ENCODE peak calls at places on chromosomes 4 and X, in five cellular contexts. One of them, this sample, is unnamed.

GRCh38 chr4:158858410-158859189 is 89.8 kb downstream of the FNIP2 start:
- DNase-seq in substantia nigra: no peak
- DNase-seq in PC-3: peak
- DNase-seq in fibroblast of lung: peak
- DNase-seq in psoas muscle: no peak
- DNase-seq in this sample: no peak

GRCh38 chr4:122968227-122968812 is 45.9 kb upstream of the NUDT6 start:
- DNase-seq in substantia nigra: no peak
- DNase-seq in PC-3: peak
- DNase-seq in fibroblast of lung: no peak
- DNase-seq in psoas muscle: no peak
- DNase-seq in this sample: no peak

GRCh38 chr4:76198411-76199237 is 15.0 kb downstream of the SCARB2 start:
- DNase-seq in substantia nigra: peak
- DNase-seq in PC-3: peak
- DNase-seq in fibroblast of lung: peak
- DNase-seq in psoas muscle: no peak
- DNase-seq in this sample: no peak

GRCh38 chrX:129762448-129762847 is 17.3 kb upstream of the SASH3 start:
- DNase-seq in substantia nigra: no peak
- DNase-seq in PC-3: no peak
- DNase-seq in fibroblast of lung: no peak
- DNase-seq in psoas muscle: no peak
- DNase-seq in this sample: no peak

GRCh38 chr4:89216866-89217265 is 90.7 kb downstream of the GPRIN3 start:
- DNase-seq in substantia nigra: no peak
- DNase-seq in PC-3: no peak
- DNase-seq in fibroblast of lung: no peak
- DNase-seq in psoas muscle: no peak
- DNase-seq in this sample: no peak

GRCh38 chrX:413322-414201 is 26.9 kb upstream of the PPP2R3B start:
- DNase-seq in substantia nigra: no peak
- DNase-seq in PC-3: no peak
- DNase-seq in fibroblast of lung: no peak
- DNase-seq in psoas muscle: peak
- DNase-seq in this sample: peak

GRCh38 chrX:97639526-97639925 is 755.8 kb downstream of the RPA4 start:
- DNase-seq in substantia nigra: no peak
- DNase-seq in PC-3: no peak
- DNase-seq in fibroblast of lung: no peak
- DNase-seq in psoas muscle: no peak
- DNase-seq in this sample: no peak

GRCh38 chrX:70219938-70220764 is 14.3 kb upstream of the AWAT1 start:
- DNase-seq in substantia nigra: no peak
- DNase-seq in PC-3: peak
- DNase-seq in fibroblast of lung: peak
- DNase-seq in psoas muscle: no peak
- DNase-seq in this sample: no peak

GRCh38 chr4:185143596-185143969 is 517 bp downstream of the SLC25A4 start:
- DNase-seq in substantia nigra: no peak
- DNase-seq in PC-3: peak
- DNase-seq in fibroblast of lung: peak
- DNase-seq in psoas muscle: peak
- DNase-seq in this sample: peak

GRCh38 chr4:20255251-20255586 is 3.5 kb downstream of the SLIT2 start:
- DNase-seq in substantia nigra: no peak
- DNase-seq in PC-3: no peak
- DNase-seq in fibroblast of lung: no peak
- DNase-seq in psoas muscle: no peak
- DNase-seq in this sample: no peak

GRCh38 chr4:26067035-26067434 is 153.0 kb downstream of the SMIM20 start:
- DNase-seq in substantia nigra: no peak
- DNase-seq in PC-3: peak
- DNase-seq in fibroblast of lung: no peak
- DNase-seq in psoas muscle: no peak
- DNase-seq in this sample: no peak

GRCh38 chr4:112282860-112283667 is 2.6 kb downstream of the TIFA start:
- DNase-seq in substantia nigra: no peak
- DNase-seq in PC-3: no peak
- DNase-seq in fibroblast of lung: no peak
- DNase-seq in psoas muscle: no peak
- DNase-seq in this sample: no peak

GRCh38 chr4:77817304-77818076 is 1.7 kb downstream of the CNOT6L start:
- DNase-seq in substantia nigra: no peak
- DNase-seq in PC-3: no peak
- DNase-seq in fibroblast of lung: no peak
- DNase-seq in psoas muscle: no peak
- DNase-seq in this sample: no peak

GRCh38 chr4:87093443-87094123 is 126.8 kb downstream of the KLHL8 start:
- DNase-seq in substantia nigra: no peak
- DNase-seq in PC-3: peak
- DNase-seq in fibroblast of lung: peak
- DNase-seq in psoas muscle: no peak
- DNase-seq in this sample: no peak

GRCh38 chr4:145934434-145935047 is 4.1 kb downstream of the ZNF827 start:
- DNase-seq in substantia nigra: no peak
- DNase-seq in PC-3: no peak
- DNase-seq in fibroblast of lung: no peak
- DNase-seq in psoas muscle: no peak
- DNase-seq in this sample: no peak

GRCh38 chr4:176841730-176842129 is 49.0 kb upstream of the VEGFC start:
- DNase-seq in substantia nigra: no peak
- DNase-seq in PC-3: peak
- DNase-seq in fibroblast of lung: peak
- DNase-seq in psoas muscle: no peak
- DNase-seq in this sample: no peak

GRCh38 chr4:165514739-165515138 is 135.9 kb downstream of the CPE start:
- DNase-seq in substantia nigra: no peak
- DNase-seq in PC-3: no peak
- DNase-seq in fibroblast of lung: no peak
- DNase-seq in psoas muscle: no peak
- DNase-seq in this sample: no peak

GRCh38 chrX:135556055-135556454 is 35.6 kb downstream of the INTS6L start:
- DNase-seq in substantia nigra: no peak
- DNase-seq in PC-3: no peak
- DNase-seq in fibroblast of lung: no peak
- DNase-seq in psoas muscle: no peak
- DNase-seq in this sample: no peak

GRCh38 chr4:81353861-81354260 is 117.8 kb downstream of the RASGEF1B start:
- DNase-seq in substantia nigra: no peak
- DNase-seq in PC-3: peak
- DNase-seq in fibroblast of lung: peak
- DNase-seq in psoas muscle: no peak
- DNase-seq in this sample: no peak

GRCh38 chr4:24643774-24644520 is 59.6 kb upstream of the DHX15 start:
- DNase-seq in substantia nigra: no peak
- DNase-seq in PC-3: peak
- DNase-seq in fibroblast of lung: peak
- DNase-seq in psoas muscle: no peak
- DNase-seq in this sample: no peak

GRCh38 chr4:60344908-60345307 is 855.2 kb upstream of the ADGRL3 start:
- DNase-seq in substantia nigra: no peak
- DNase-seq in PC-3: peak
- DNase-seq in fibroblast of lung: peak
- DNase-seq in psoas muscle: no peak
- DNase-seq in this sample: no peak

GRCh38 chr4:142142403-142142802 is 506.0 kb downstream of the IL15 start:
- DNase-seq in substantia nigra: no peak
- DNase-seq in PC-3: peak
- DNase-seq in fibroblast of lung: no peak
- DNase-seq in psoas muscle: no peak
- DNase-seq in this sample: no peak

GRCh38 chr4:53956454-53956853 is 108.0 kb downstream of the CHIC2 start:
- DNase-seq in substantia nigra: no peak
- DNase-seq in PC-3: no peak
- DNase-seq in fibroblast of lung: no peak
- DNase-seq in psoas muscle: no peak
- DNase-seq in this sample: no peak

GRCh38 chr4:25088342-25088952 is 57.7 kb upstream of the LGI2 start:
- DNase-seq in substantia nigra: no peak
- DNase-seq in PC-3: no peak
- DNase-seq in fibroblast of lung: no peak
- DNase-seq in psoas muscle: no peak
- DNase-seq in this sample: no peak

GRCh38 chr4:7700665-7701064 is 239.0 kb downstream of the AFAP1 start:
- DNase-seq in substantia nigra: no peak
- DNase-seq in PC-3: no peak
- DNase-seq in fibroblast of lung: no peak
- DNase-seq in psoas muscle: no peak
- DNase-seq in this sample: peak

GRCh38 chrX:3066555-3066954 is 25.3 kb downstream of the ARSF start:
- DNase-seq in substantia nigra: no peak
- DNase-seq in PC-3: no peak
- DNase-seq in fibroblast of lung: no peak
- DNase-seq in psoas muscle: no peak
- DNase-seq in this sample: no peak

GRCh38 chr4:11424000-11424399 is 4.7 kb downstream of the HS3ST1 start:
- DNase-seq in substantia nigra: peak
- DNase-seq in PC-3: peak
- DNase-seq in fibroblast of lung: peak
- DNase-seq in psoas muscle: no peak
- DNase-seq in this sample: no peak

DNA sequence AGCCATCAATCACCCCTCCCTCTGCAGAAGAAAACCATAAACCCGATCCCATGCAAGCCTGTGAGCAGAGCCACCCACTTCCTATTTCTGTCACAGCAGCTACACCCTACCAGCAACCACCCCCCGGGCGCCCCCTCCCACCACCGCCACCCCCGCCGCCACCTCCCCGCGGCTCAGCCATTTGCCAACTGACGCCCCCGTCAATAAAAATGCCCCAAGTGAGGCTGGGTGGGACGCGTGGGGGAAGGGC is 1.1 kb downstream of the PPP3CA start:
- DNase-seq in substantia nigra: no peak
- DNase-seq in PC-3: no peak
- DNase-seq in fibroblast of lung: no peak
- DNase-seq in psoas muscle: no peak
- DNase-seq in this sample: no peak
- H3K27ac ChIP-seq in substantia nigra: peak
- H3K27ac ChIP-seq in PC-3: no peak
- H3K27ac ChIP-seq in fibroblast of lung: no peak
- H3K27ac ChIP-seq in psoas muscle: peak
- H3K27ac ChIP-seq in this sample: peak

GRCh38 chr4:88158038-88158359 is 440 bp downstream of the ABCG2 start:
- DNase-seq in substantia nigra: no peak
- DNase-seq in PC-3: no peak
- DNase-seq in fibroblast of lung: no peak
- DNase-seq in psoas muscle: no peak
- DNase-seq in this sample: no peak

GRCh38 chr4:88163286-88163685 is 4.8 kb upstream of the ABCG2 start:
- DNase-seq in substantia nigra: no peak
- DNase-seq in PC-3: no peak
- DNase-seq in fibroblast of lung: no peak
- DNase-seq in psoas muscle: no peak
- DNase-seq in this sample: no peak

GRCh38 chr4:88159137-88159725 is 792 bp upstream of the ABCG2 start:
- DNase-seq in substantia nigra: no peak
- DNase-seq in PC-3: no peak
- DNase-seq in fibroblast of lung: no peak
- DNase-seq in psoas muscle: no peak
- DNase-seq in this sample: peak

GRCh38 chr4:88162636-88163035 is 4.2 kb upstream of the ABCG2 start:
- DNase-seq in substantia nigra: no peak
- DNase-seq in PC-3: no peak
- DNase-seq in fibroblast of lung: peak
- DNase-seq in psoas muscle: no peak
- DNase-seq in this sample: no peak

GRCh38 chr4:88158360-88159136 is at the start of gene ABCG2:
- DNase-seq in substantia nigra: no peak
- DNase-seq in PC-3: no peak
- DNase-seq in fibroblast of lung: peak
- DNase-seq in psoas muscle: peak
- DNase-seq in this sample: peak
- H3K27ac ChIP-seq in substantia nigra: no peak
- H3K27ac ChIP-seq in PC-3: no peak
- H3K27ac ChIP-seq in fibroblast of lung: peak
- H3K27ac ChIP-seq in psoas muscle: no peak
- H3K27ac ChIP-seq in this sample: peak

GRCh38 chrX:119721487-119721886 is 28.5 kb upstream of the SEPTIN6 start:
- DNase-seq in substantia nigra: no peak
- DNase-seq in PC-3: peak
- DNase-seq in fibroblast of lung: no peak
- DNase-seq in psoas muscle: no peak
- DNase-seq in this sample: no peak
- H3K27ac ChIP-seq in substantia nigra: no peak
- H3K27ac ChIP-seq in PC-3: no peak
- H3K27ac ChIP-seq in fibroblast of lung: no peak
- H3K27ac ChIP-seq in psoas muscle: no peak
- H3K27ac ChIP-seq in this sample: no peak

GRCh38 chr4:73098713-73099112 is 29.2 kb upstream of the COX18 start:
- DNase-seq in substantia nigra: no peak
- DNase-seq in PC-3: no peak
- DNase-seq in fibroblast of lung: no peak
- DNase-seq in psoas muscle: no peak
- DNase-seq in this sample: no peak

GRCh38 chr4:73099143-73099542 is 29.6 kb upstream of the COX18 start:
- DNase-seq in substantia nigra: no peak
- DNase-seq in PC-3: no peak
- DNase-seq in fibroblast of lung: no peak
- DNase-seq in psoas muscle: no peak
- DNase-seq in this sample: peak

GRCh38 chr4:73109493-73109892 is 40.0 kb upstream of the COX18 start:
- DNase-seq in substantia nigra: no peak
- DNase-seq in PC-3: no peak
- DNase-seq in fibroblast of lung: no peak
- DNase-seq in psoas muscle: no peak
- DNase-seq in this sample: no peak

GRCh38 chr4:73104695-73105094 is 35.2 kb upstream of the COX18 start:
- DNase-seq in substantia nigra: no peak
- DNase-seq in PC-3: no peak
- DNase-seq in fibroblast of lung: no peak
- DNase-seq in psoas muscle: no peak
- DNase-seq in this sample: no peak

DNA sequence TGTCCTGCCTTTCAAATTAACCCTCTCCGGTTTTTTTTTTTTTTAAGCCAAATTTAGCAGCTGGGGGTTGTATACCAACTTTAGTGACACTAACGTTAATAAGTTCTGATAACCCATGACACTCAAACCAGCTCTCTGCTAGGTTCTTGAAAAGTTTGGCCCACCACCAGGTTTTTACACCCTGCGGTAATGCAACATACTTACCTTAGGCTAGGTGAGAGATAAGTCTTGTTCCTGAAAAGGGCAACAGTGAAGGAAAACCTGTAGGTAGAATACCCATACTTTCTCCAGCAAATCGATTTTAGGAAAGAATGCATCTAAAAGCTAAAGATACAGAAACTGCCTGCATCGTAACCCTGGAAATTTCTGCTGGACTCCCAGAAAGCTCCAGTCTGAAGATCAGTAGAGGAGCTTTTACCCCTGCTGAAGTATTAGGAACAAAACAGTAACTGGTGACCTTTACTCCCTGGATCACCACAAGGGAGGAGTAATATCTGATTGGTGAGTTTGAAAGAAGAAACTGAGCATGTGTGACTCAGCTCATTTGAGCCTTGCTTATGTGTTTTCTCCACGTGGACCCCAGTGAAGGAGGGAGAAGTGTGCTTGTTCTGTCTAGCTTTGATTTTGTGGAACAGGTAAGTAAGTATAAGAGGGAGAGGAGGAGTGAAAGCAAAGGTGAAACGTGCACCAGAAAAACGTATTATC is 34.4 kb upstream of the COX18 start:
- DNase-seq in substantia nigra: no peak
- DNase-seq in PC-3: peak
- DNase-seq in fibroblast of lung: peak
- DNase-seq in psoas muscle: no peak
- DNase-seq in this sample: no peak
- H3K27ac ChIP-seq in substantia nigra: no peak
- H3K27ac ChIP-seq in PC-3: no peak
- H3K27ac ChIP-seq in fibroblast of lung: no peak
- H3K27ac ChIP-seq in psoas muscle: no peak
- H3K27ac ChIP-seq in this sample: no peak

This sample was measured in left lung.